ENCODE peak calls at places on chromosomes 13 and 19, in six cellular contexts. One of them, this sample, is unnamed.

GRCh38 chr13:29847501-29847983 is 2.9 kb downstream of the UBL3 start:
- DNase-seq in HCT116: no peak
- DNase-seq in Panc1: no peak
- DNase-seq in WERI-Rb-1: no peak
- DNase-seq in upper lobe of right lung: no peak
- DNase-seq in aorta: no peak
- DNase-seq in this sample: no peak

GRCh38 chr13:36848228-36848982 is 29.4 kb downstream of the RFXAP start:
- DNase-seq in HCT116: no peak
- DNase-seq in Panc1: no peak
- DNase-seq in WERI-Rb-1: no peak
- DNase-seq in upper lobe of right lung: no peak
- DNase-seq in aorta: no peak
- DNase-seq in this sample: no peak

GRCh38 chr19:42028304-42029216 is 34.5 kb upstream of the ATP1A3 start:
- DNase-seq in HCT116: peak; percentile 63
- DNase-seq in Panc1: no peak
- DNase-seq in WERI-Rb-1: peak; percentile 67
- DNase-seq in upper lobe of right lung: no peak
- DNase-seq in aorta: no peak
- DNase-seq in this sample: no peak

GRCh38 chr19:3543150-3544053 is 4.4 kb downstream of the TEKTIP1 start:
- DNase-seq in HCT116: no peak
- DNase-seq in Panc1: no peak
- DNase-seq in WERI-Rb-1: no peak
- DNase-seq in upper lobe of right lung: no peak
- DNase-seq in aorta: peak; percentile 92
- DNase-seq in this sample: peak; percentile 51

GRCh38 chr19:45657520-45658163 is 10.4 kb upstream of the GIPR start:
- DNase-seq in HCT116: no peak
- DNase-seq in Panc1: no peak
- DNase-seq in WERI-Rb-1: peak; percentile 90
- DNase-seq in upper lobe of right lung: no peak
- DNase-seq in aorta: no peak
- DNase-seq in this sample: no peak

GRCh38 chr19:57192993-57193392 is 1.7 kb downstream of the ZNF264 start:
- DNase-seq in HCT116: no peak
- DNase-seq in Panc1: no peak
- DNase-seq in WERI-Rb-1: no peak
- DNase-seq in upper lobe of right lung: no peak
- DNase-seq in aorta: no peak
- DNase-seq in this sample: no peak

GRCh38 chr19:23528376-23528775 is 133.1 kb upstream of the ZNF91 start:
- DNase-seq in HCT116: no peak
- DNase-seq in Panc1: no peak
- DNase-seq in WERI-Rb-1: no peak
- DNase-seq in upper lobe of right lung: no peak
- DNase-seq in aorta: no peak
- DNase-seq in this sample: no peak

GRCh38 chr19:51729781-51730180 is 6.0 kb upstream of the HAS1 start:
- DNase-seq in HCT116: no peak
- DNase-seq in Panc1: no peak
- DNase-seq in WERI-Rb-1: no peak
- DNase-seq in upper lobe of right lung: no peak
- DNase-seq in aorta: no peak
- DNase-seq in this sample: no peak

GRCh38 chr13:45474584-45475454 is 10.1 kb downstream of the COG3 start:
- DNase-seq in HCT116: no peak
- DNase-seq in Panc1: no peak
- DNase-seq in WERI-Rb-1: no peak
- DNase-seq in upper lobe of right lung: no peak
- DNase-seq in aorta: no peak
- DNase-seq in this sample: no peak

GRCh38 chr13:41675306-41675705 is 218.0 kb downstream of the RGCC start:
- DNase-seq in HCT116: no peak
- DNase-seq in Panc1: no peak
- DNase-seq in WERI-Rb-1: no peak
- DNase-seq in upper lobe of right lung: no peak
- DNase-seq in aorta: no peak
- DNase-seq in this sample: no peak

GRCh38 chr19:16524991-16525734 is 17.1 kb downstream of the CHERP start:
- DNase-seq in HCT116: no peak
- DNase-seq in Panc1: no peak
- DNase-seq in WERI-Rb-1: no peak
- DNase-seq in upper lobe of right lung: no peak
- DNase-seq in aorta: no peak
- DNase-seq in this sample: no peak
- H3K36me3 ChIP-seq in HCT116: peaks cover 49% of the 10 kb centered on the region
- H3K36me3 ChIP-seq in Panc1: peaks cover 3% of the 10 kb centered on the region
- H3K36me3 ChIP-seq in WERI-Rb-1: peaks cover 96% of the 10 kb centered on the region
- H3K36me3 ChIP-seq in upper lobe of right lung: peaks cover 99% of the 10 kb centered on the region
- H3K36me3 ChIP-seq in aorta: peaks cover 4% of the 10 kb centered on the region
- H3K36me3 ChIP-seq in this sample: peaks cover 98% of the 10 kb centered on the region

GRCh38 chr19:38709671-38710415 is 34.4 kb downstream of the CAPN12 start:
- DNase-seq in HCT116: no peak
- DNase-seq in Panc1: no peak
- DNase-seq in WERI-Rb-1: peak; percentile 47
- DNase-seq in upper lobe of right lung: no peak
- DNase-seq in aorta: no peak
- DNase-seq in this sample: no peak
- H3K36me3 ChIP-seq in HCT116: peaks cover 63% of the 10 kb centered on the region
- H3K36me3 ChIP-seq in Panc1: peaks cover 95% of the 10 kb centered on the region
- H3K36me3 ChIP-seq in WERI-Rb-1: peaks cover 99% of the 10 kb centered on the region
- H3K36me3 ChIP-seq in upper lobe of right lung: peaks cover 100% of the 10 kb centered on the region
- H3K36me3 ChIP-seq in aorta: peaks cover 3% of the 10 kb centered on the region
- H3K36me3 ChIP-seq in this sample: peaks cover 98% of the 10 kb centered on the region

DNA sequence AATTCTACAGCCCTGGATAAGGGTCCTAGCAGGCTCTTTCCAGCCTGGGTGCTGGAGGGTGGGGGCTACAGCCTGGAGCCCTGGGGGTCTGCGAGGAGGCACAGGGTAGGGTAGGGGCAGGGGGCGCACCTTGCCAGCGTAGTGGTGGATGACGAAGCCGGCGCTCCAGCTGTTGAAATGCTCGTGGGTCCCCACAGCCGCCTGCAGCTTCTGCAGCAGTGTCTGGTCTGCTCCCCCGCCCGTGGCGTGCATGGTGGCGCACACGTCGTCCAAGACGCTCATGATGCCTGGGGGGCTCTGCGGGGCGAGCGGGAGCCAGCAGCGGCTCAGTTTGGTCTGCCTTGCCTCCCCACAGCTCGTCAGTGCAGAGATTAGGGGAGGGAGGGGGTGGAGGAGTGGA is 30.2 kb upstream of the ZNF414 start:
- DNase-seq in HCT116: no peak
- DNase-seq in Panc1: no peak
- DNase-seq in WERI-Rb-1: no peak
- DNase-seq in upper lobe of right lung: no peak
- DNase-seq in aorta: no peak
- DNase-seq in this sample: no peak
- H3K36me3 ChIP-seq in HCT116: no peaks in the 10 kb centered on the region
- H3K36me3 ChIP-seq in Panc1: no peaks in the 10 kb centered on the region
- H3K36me3 ChIP-seq in WERI-Rb-1: no peaks in the 10 kb centered on the region
- H3K36me3 ChIP-seq in upper lobe of right lung: peaks cover 14% of the 10 kb centered on the region
- H3K36me3 ChIP-seq in aorta: no peaks in the 10 kb centered on the region
- H3K36me3 ChIP-seq in this sample: peaks cover 41% of the 10 kb centered on the region

DNA sequence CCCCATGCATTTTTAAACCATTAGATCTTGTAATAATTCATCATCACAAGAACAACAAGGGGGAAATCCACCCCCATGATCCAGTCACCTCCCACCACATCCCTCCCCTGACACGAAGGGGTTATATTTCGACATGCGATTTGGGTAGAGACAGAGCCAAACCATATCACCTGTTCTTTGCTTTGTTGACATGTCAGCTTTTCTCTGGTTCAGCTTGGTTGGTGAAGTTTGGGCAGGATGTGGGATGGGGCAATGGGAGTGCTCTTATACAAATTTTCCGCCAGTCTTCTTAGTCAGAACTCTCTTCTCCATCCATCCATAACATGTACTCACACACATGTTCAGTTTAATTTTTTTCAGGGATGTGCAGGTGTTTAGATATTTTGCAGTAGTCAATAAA is 12.9 kb downstream of the TPP2 start:
- DNase-seq in HCT116: no peak
- DNase-seq in Panc1: no peak
- DNase-seq in WERI-Rb-1: no peak
- DNase-seq in upper lobe of right lung: no peak
- DNase-seq in aorta: no peak
- DNase-seq in this sample: no peak
- H3K36me3 ChIP-seq in HCT116: peaks cover 14% of the 10 kb centered on the region
- H3K36me3 ChIP-seq in Panc1: no peaks in the 10 kb centered on the region
- H3K36me3 ChIP-seq in WERI-Rb-1: peaks cover 97% of the 10 kb centered on the region
- H3K36me3 ChIP-seq in upper lobe of right lung: peaks cover 78% of the 10 kb centered on the region
- H3K36me3 ChIP-seq in aorta: peaks cover 5% of the 10 kb centered on the region
- H3K36me3 ChIP-seq in this sample: peaks cover 71% of the 10 kb centered on the region

DNA sequence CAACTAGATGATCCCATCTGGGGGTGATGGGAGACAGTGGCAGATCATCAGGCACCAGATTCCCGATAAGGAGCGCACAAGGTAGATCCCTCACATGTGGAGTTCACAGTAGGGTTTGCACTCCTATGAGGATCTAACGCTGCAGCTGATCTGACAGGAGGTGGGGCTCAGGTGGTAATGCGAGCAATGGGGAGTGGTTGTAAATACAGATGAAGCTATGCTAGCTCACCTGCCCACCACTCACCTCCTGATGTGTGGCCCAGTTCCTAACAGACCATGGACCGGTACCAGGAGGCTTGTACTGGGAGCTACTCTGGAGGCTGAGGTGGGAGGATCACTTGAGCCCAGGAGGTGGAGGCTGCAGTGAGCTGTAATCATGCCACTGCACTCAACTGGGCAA is 34.8 kb downstream of the VAV1 start:
- DNase-seq in HCT116: no peak
- DNase-seq in Panc1: no peak
- DNase-seq in WERI-Rb-1: no peak
- DNase-seq in upper lobe of right lung: no peak
- DNase-seq in aorta: no peak
- DNase-seq in this sample: peak; percentile 3
- H3K36me3 ChIP-seq in HCT116: no peaks in the 10 kb centered on the region
- H3K36me3 ChIP-seq in Panc1: no peaks in the 10 kb centered on the region
- H3K36me3 ChIP-seq in WERI-Rb-1: no peaks in the 10 kb centered on the region
- H3K36me3 ChIP-seq in upper lobe of right lung: no peaks in the 10 kb centered on the region
- H3K36me3 ChIP-seq in aorta: no peaks in the 10 kb centered on the region
- H3K36me3 ChIP-seq in this sample: no peaks in the 10 kb centered on the region

DNA sequence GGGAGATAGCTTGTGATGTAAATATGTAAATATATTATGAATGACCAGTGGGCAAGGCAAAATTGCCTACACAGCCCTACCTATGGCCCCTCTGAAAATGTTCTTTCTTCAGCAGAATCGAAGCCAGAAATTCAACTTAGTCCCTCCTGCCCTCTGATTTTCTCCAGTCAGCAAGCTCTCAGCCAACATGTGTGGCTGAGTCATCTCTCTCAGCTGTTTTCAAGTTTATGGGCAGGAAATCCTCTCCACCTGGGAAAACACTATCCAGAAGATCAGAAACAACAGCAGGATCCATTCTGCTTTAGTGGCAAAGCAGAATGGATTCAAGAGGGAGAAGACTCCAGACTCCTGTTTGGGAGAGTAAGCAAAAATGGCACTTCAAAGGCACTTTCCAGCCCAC is 8.9 kb upstream of the ZNF527 start:
- DNase-seq in HCT116: no peak
- DNase-seq in Panc1: no peak
- DNase-seq in WERI-Rb-1: no peak
- DNase-seq in upper lobe of right lung: no peak
- DNase-seq in aorta: no peak
- DNase-seq in this sample: no peak
- H3K36me3 ChIP-seq in HCT116: peaks cover 18% of the 10 kb centered on the region
- H3K36me3 ChIP-seq in Panc1: peaks cover 16% of the 10 kb centered on the region
- H3K36me3 ChIP-seq in WERI-Rb-1: peaks cover 65% of the 10 kb centered on the region
- H3K36me3 ChIP-seq in upper lobe of right lung: peaks cover 45% of the 10 kb centered on the region
- H3K36me3 ChIP-seq in aorta: peaks cover 4% of the 10 kb centered on the region
- H3K36me3 ChIP-seq in this sample: peaks cover 59% of the 10 kb centered on the region

GRCh38 chr19:49421039-49421877 is 2.0 kb downstream of the PTH2 start:
- DNase-seq in HCT116: no peak
- DNase-seq in Panc1: no peak
- DNase-seq in WERI-Rb-1: no peak
- DNase-seq in upper lobe of right lung: peak; percentile 84
- DNase-seq in aorta: peak; percentile 88
- DNase-seq in this sample: peak; percentile 77
- H3K36me3 ChIP-seq in HCT116: no peaks in the 10 kb centered on the region
- H3K36me3 ChIP-seq in Panc1: no peaks in the 10 kb centered on the region
- H3K36me3 ChIP-seq in WERI-Rb-1: no peaks in the 10 kb centered on the region
- H3K36me3 ChIP-seq in upper lobe of right lung: no peaks in the 10 kb centered on the region
- H3K36me3 ChIP-seq in aorta: no peaks in the 10 kb centered on the region
- H3K36me3 ChIP-seq in this sample: no peaks in the 10 kb centered on the region

DNA sequence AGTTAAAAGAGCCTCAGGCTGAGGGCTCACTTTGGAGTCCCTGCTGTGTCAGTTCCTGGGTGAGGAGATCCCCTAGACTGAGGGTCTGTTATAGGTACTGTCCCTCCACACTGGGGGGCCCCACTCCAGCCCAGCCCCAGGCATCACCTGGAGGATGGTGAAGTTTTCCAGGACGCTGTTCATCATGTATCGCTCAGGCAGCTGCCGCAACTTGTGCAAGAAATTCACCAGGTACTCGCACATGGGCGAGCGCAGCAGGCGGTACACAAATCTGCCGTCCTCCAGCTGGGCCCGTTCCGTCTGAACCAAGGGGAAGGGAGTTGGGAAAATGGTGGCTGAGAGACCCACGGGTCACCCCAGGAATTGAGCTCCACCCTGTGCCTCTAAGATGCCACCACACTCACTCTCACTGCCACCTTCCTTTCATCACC is 7.1 kb downstream of the CD37 start:
- DNase-seq in HCT116: no peak
- DNase-seq in Panc1: no peak
- DNase-seq in WERI-Rb-1: no peak
- DNase-seq in upper lobe of right lung: peak; percentile 51
- DNase-seq in aorta: peak; percentile 73
- DNase-seq in this sample: peak; percentile 38
- H3K36me3 ChIP-seq in HCT116: peaks cover 24% of the 10 kb centered on the region
- H3K36me3 ChIP-seq in Panc1: no peaks in the 10 kb centered on the region
- H3K36me3 ChIP-seq in WERI-Rb-1: peaks cover 48% of the 10 kb centered on the region
- H3K36me3 ChIP-seq in upper lobe of right lung: peaks cover 55% of the 10 kb centered on the region
- H3K36me3 ChIP-seq in aorta: no peaks in the 10 kb centered on the region
- H3K36me3 ChIP-seq in this sample: peaks cover 65% of the 10 kb centered on the region

DNA sequence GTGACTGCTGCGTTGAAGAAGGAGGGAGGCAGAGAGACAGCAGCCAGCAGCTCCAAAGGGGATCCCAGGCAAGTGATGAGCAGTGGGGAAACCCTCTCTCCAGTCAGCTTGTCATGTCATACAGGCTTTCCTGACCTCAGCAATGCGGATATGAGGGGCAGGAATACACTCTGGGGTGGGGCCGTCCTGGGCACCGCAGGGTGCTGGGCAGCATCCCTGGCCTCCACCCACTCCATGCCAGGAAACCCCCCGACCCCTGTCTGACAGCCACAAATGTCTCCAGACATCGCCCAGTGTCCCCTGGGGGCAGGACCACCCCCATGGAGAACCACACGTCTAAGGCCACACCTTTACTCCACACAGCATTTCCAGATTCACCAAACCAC is 46.7 kb downstream of the RFX2 start:
- DNase-seq in HCT116: no peak
- DNase-seq in Panc1: no peak
- DNase-seq in WERI-Rb-1: no peak
- DNase-seq in upper lobe of right lung: peak; percentile 49
- DNase-seq in aorta: peak; percentile 76
- DNase-seq in this sample: no peak
- H3K36me3 ChIP-seq in HCT116: no peaks in the 10 kb centered on the region
- H3K36me3 ChIP-seq in Panc1: no peaks in the 10 kb centered on the region
- H3K36me3 ChIP-seq in WERI-Rb-1: no peaks in the 10 kb centered on the region
- H3K36me3 ChIP-seq in upper lobe of right lung: no peaks in the 10 kb centered on the region
- H3K36me3 ChIP-seq in aorta: no peaks in the 10 kb centered on the region
- H3K36me3 ChIP-seq in this sample: no peaks in the 10 kb centered on the region

This sample was measured in lower lobe of right lung.